ENCODE peak calls at places on chromosomes 2 and 18, in eight cellular contexts. B is astrocyte of the spinal cord; K is PC-9; W is T-helper 1 cell; M is posterior cingulate gyrus; C is stimulated activated CD8-positive, alpha-beta memory T cell treated with anti-CD3 and anti-CD28 coated beads, Interleukin-12 subunit alpha, Interleukin-12 subunit beta, amount 100 ng/mL, for 1 hour; V is adipocyte; P is occipital lobe. Q is an unnamed sample.

GRCh38 chr2:224957540-224958465 is 84.5 kb downstream of the DOCK10 start:
- DNase-seq in B (no peak), K (no peak), W (no peak), M (no peak), C (no peak), V (peak; percentile 24), P (no peak), Q (no peak)

GRCh38 chr2:189685540-189686229 is 11.2 kb downstream of the ANKAR start:
- DNase-seq in B (peak; percentile 69), K (no peak), W (no peak), M (no peak), C (no peak), V (peak; percentile 78), P (no peak), Q (no peak)

GRCh38 chr2:215982465-215982875 is 30.9 kb downstream of the MREG start:
- DNase-seq in B (peak; percentile 78), K (peak; percentile 81), W (no peak), M (no peak), C (no peak), V (no peak), P (no peak), Q (no peak)

GRCh38 chr2:70887550-70888229 is 48.0 kb upstream of the ATP6V1B1 start:
- DNase-seq in B (no peak), K (no peak), W (no peak), M (no peak), C (peak; percentile 9), V (no peak), P (no peak), Q (no peak)

GRCh38 chr2:172698041-172698863 is 37.4 kb upstream of the RAPGEF4 start:
- DNase-seq in B (peak; percentile 93), K (peak; percentile 47), W (no peak), M (no peak), C (no peak), V (peak; percentile 72), P (no peak), Q (no peak)

GRCh38 chr2:120231564-120231973 is 8.4 kb upstream of the TMEM185B start:
- DNase-seq in B (no peak), K (no peak), W (no peak), M (no peak), C (no peak), V (no peak), P (no peak), Q (no peak)

GRCh38 chr2:118442949-118443348 is 354.7 kb downstream of the INSIG2 start:
- DNase-seq in B (peak; percentile 7), K (no peak), W (no peak), M (no peak), C (no peak), V (no peak), P (no peak), Q (no peak)

GRCh38 chr2:15560404-15560987 is 638 bp downstream of the NBAS start:
- DNase-seq in B (peak; percentile 39), K (peak; percentile 20), W (peak; percentile 2), M (peak; percentile 77), C (no peak), V (peak; percentile 72), P (peak; percentile 4), Q (peak; percentile 32)

GRCh38 chr2:68438455-68439303 is 28.4 kb downstream of the FBXO48 start:
- DNase-seq in B (no peak), K (no peak), W (no peak), M (no peak), C (no peak), V (no peak), P (no peak), Q (no peak)

GRCh38 chr18:62329676-62330454 is 4.8 kb downstream of the TNFRSF11A start:
- DNase-seq in B (peak; percentile 57), K (peak; percentile 40), W (no peak), M (no peak), C (peak; percentile 26), V (peak; percentile 29), P (no peak), Q (no peak)

GRCh38 chr2:241227635-241227993 is 39.1 kb downstream of the ANO7 start:
- DNase-seq in B (no peak), K (no peak), W (no peak), M (peak; percentile 47), C (no peak), V (no peak), P (no peak), Q (no peak)

GRCh38 chr2:54881759-54882158 is 158.3 kb downstream of the EML6 start:
- DNase-seq in B (no peak), K (no peak), W (no peak), M (peak; percentile 76), C (no peak), V (no peak), P (peak; percentile 15), Q (no peak)

GRCh38 chr2:68901199-68901515 is 30.0 kb upstream of the BMP10 start:
- DNase-seq in B (no peak), K (no peak), W (no peak), M (no peak), C (no peak), V (no peak), P (no peak), Q (no peak)

GRCh38 chr2:8159211-8159965 is 522.5 kb upstream of the ID2 start:
- DNase-seq in B (no peak), K (no peak), W (no peak), M (no peak), C (no peak), V (no peak), P (no peak), Q (no peak)

GRCh38 chr18:22847392-22847791 is 85.7 kb upstream of the RBBP8 start:
- DNase-seq in B (no peak), K (no peak), W (no peak), M (no peak), C (no peak), V (peak; percentile 82), P (no peak), Q (no peak)

GRCh38 chr2:238274152-238274865 is 14.1 kb downstream of the PER2 start:
- DNase-seq in B (no peak), K (no peak), W (no peak), M (no peak), C (no peak), V (no peak), P (no peak), Q (no peak)

GRCh38 chr18:76545433-76546281 is 50.6 kb upstream of the ZNF516 start:
- DNase-seq in B (no peak), K (no peak), W (no peak), M (no peak), C (no peak), V (peak; percentile 45), P (no peak), Q (no peak)

GRCh38 chr2:8800821-8801220 is 36.6 kb downstream of the KIDINS220 start:
- DNase-seq in B (no peak), K (no peak), W (no peak), M (no peak), C (no peak), V (no peak), P (no peak), Q (no peak)

GRCh38 chr2:218002792-218003191 is at the start of gene TNS1:
- DNase-seq in B (peak; percentile 39), K (no peak), W (no peak), M (no peak), C (no peak), V (peak; percentile 79), P (no peak), Q (no peak)

GRCh38 chr2:235510305-235510704 is 16.5 kb downstream of the AGAP1 start:
- DNase-seq in B (no peak), K (no peak), W (no peak), M (no peak), C (no peak), V (no peak), P (no peak), Q (no peak)

GRCh38 chr18:25832008-25832604 is 258.3 kb downstream of the SS18 start:
- DNase-seq in B (peak; percentile 69), K (peak; percentile 8), W (no peak), M (peak; percentile 80), C (no peak), V (peak; percentile 81), P (no peak), Q (peak; percentile 61)

GRCh38 chr2:9473308-9473984 is 905 bp upstream of the IAH1 start:
- DNase-seq in B (no peak), K (no peak), W (peak; percentile 19), M (no peak), C (no peak), V (no peak), P (no peak), Q (no peak)

GRCh38 chr2:132645943-132646804 is 23.8 kb downstream of the LYPD1 start:
- DNase-seq in B (no peak), K (no peak), W (no peak), M (no peak), C (no peak), V (no peak), P (no peak), Q (no peak)

GRCh38 chr2:219441451-219442205 is 7.0 kb downstream of the SPEG start:
- DNase-seq in B (no peak), K (peak; percentile 64), W (peak; percentile 58), M (peak; percentile 79), C (peak; percentile 36), V (peak; percentile 83), P (peak; percentile 29), Q (peak; percentile 58)

GRCh38 chr2:226609361-226609760 is 190.3 kb downstream of the IRS1 start:
- DNase-seq in B (peak; percentile 90), K (no peak), W (no peak), M (no peak), C (no peak), V (peak; percentile 42), P (no peak), Q (no peak)

GRCh38 chr2:240212425-240213225 is 72.2 kb upstream of the OTOS start:
- DNase-seq in B (no peak), K (no peak), W (no peak), M (no peak), C (no peak), V (no peak), P (no peak), Q (no peak)

GRCh38 chr2:48343571-48344440 is 186.1 kb upstream of the STON1 start:
- DNase-seq in B (peak; percentile 83), K (no peak), W (no peak), M (no peak), C (no peak), V (peak; percentile 87), P (no peak), Q (no peak)

GRCh38 chr18:44464401-44465185 is 216.1 kb upstream of the SETBP1 start:
- DNase-seq in B (peak; percentile 25), K (no peak), W (no peak), M (no peak), C (no peak), V (peak; percentile 59), P (no peak), Q (no peak)

GRCh38 chr2:192465145-192465544 is 270.4 kb upstream of the TMEFF2 start:
- DNase-seq in B (no peak), K (no peak), W (no peak), M (no peak), C (no peak), V (no peak), P (no peak), Q (no peak)

GRCh38 chr2:221293949-221294736 is 278.0 kb downstream of the EPHA4 start:
- DNase-seq in B (no peak), K (no peak), W (no peak), M (no peak), C (no peak), V (no peak), P (no peak), Q (no peak)

GRCh38 chr2:59885536-59885935 is 667.9 kb downstream of the BCL11A start:
- DNase-seq in B (no peak), K (no peak), W (no peak), M (no peak), C (no peak), V (no peak), P (no peak), Q (no peak)

GRCh38 chr2:13652531-13653313 is 936.0 kb downstream of the TRIB2 start:
- DNase-seq in B (peak; percentile 75), K (no peak), W (no peak), M (no peak), C (no peak), V (peak; percentile 43), P (no peak), Q (no peak)

Q was measured in dorsolateral prefrontal cortex.